ENCODE peak calls at places on chromosomes 6 and 20, in nine cellular contexts. S is AG08396, K is heart right ventricle, H is GM04503, M is upper lobe of right lung, Z is HEK293T, T is fibroblast of mammary gland, N is dorsolateral prefrontal cortex, I is T-helper 9 cell. D is an unnamed sample.

GRCh38 chr20:23021541-23021940 is 13.6 kb upstream of the SSTR4 start:
- DNase-seq in S (no peak), K (no peak), H (no peak), M (no peak), Z (no peak), T (no peak), N (no peak), I (no peak), D (no peak)

GRCh38 chr6:138618168-138618567 is 118.9 kb upstream of the NHSL1 start:
- DNase-seq in S (no peak), K (no peak), H (peak), M (no peak), Z (no peak), T (peak), N (no peak), I (no peak), D (no peak)

GRCh38 chr6:158860279-158860865 is 41.2 kb upstream of the EZR start:
- DNase-seq in S (no peak), K (no peak), H (no peak), M (no peak), Z (no peak), T (no peak), N (no peak), I (no peak), D (no peak)

GRCh38 chr6:19851273-19852089 is 14.3 kb downstream of the ID4 start:
- DNase-seq in S (peak), K (peak), H (no peak), M (no peak), Z (peak), T (peak), N (peak), I (no peak), D (peak)

GRCh38 chr6:159727717-159728440 is 573 bp downstream of the WTAP start:
- DNase-seq in S (peak), K (no peak), H (no peak), M (no peak), Z (peak), T (peak), N (no peak), I (no peak), D (no peak)

GRCh38 chr6:51574040-51574439 is 513.4 kb downstream of the PKHD1 start:
- DNase-seq in S (no peak), K (no peak), H (no peak), M (no peak), Z (no peak), T (no peak), N (no peak), I (no peak), D (no peak)

GRCh38 chr6:166056637-166057036 is 111.0 kb downstream of the TBXT start:
- DNase-seq in S (peak), K (peak), H (no peak), M (no peak), Z (no peak), T (peak), N (peak), I (no peak), D (no peak)

GRCh38 chr6:29751480-29751879 is 28.2 kb downstream of the HLA-F start:
- DNase-seq in S (no peak), K (no peak), H (no peak), M (no peak), Z (no peak), T (no peak), N (no peak), I (no peak), D (no peak)

GRCh38 chr6:25623874-25624273 is 28.1 kb upstream of the SCGN start:
- DNase-seq in S (no peak), K (no peak), H (no peak), M (no peak), Z (no peak), T (no peak), N (no peak), I (no peak), D (peak)

GRCh38 chr6:30935018-30935417 is 3.0 kb upstream of the SFTA2 start:
- DNase-seq in S (no peak), K (no peak), H (no peak), M (no peak), Z (no peak), T (no peak), N (no peak), I (no peak), D (no peak)

GRCh38 chr6:8539446-8539845 is 104.1 kb upstream of the SLC35B3 start:
- DNase-seq in S (peak), K (no peak), H (no peak), M (no peak), Z (no peak), T (peak), N (no peak), I (no peak), D (peak)

GRCh38 chr6:44727651-44728630 is 340.4 kb downstream of the CDC5L start:
- DNase-seq in S (no peak), K (no peak), H (no peak), M (no peak), Z (no peak), T (no peak), N (no peak), I (no peak), D (no peak)

GRCh38 chr6:137879301-137879700 is 12.2 kb downstream of the TNFAIP3 start:
- DNase-seq in S (no peak), K (no peak), H (no peak), M (no peak), Z (no peak), T (no peak), N (no peak), I (no peak), D (no peak)

GRCh38 chr6:42661540-42662153 is 60.8 kb downstream of the PRPH2 start:
- DNase-seq in S (peak), K (peak), H (peak), M (peak), Z (peak), T (peak), N (peak), I (peak), D (peak)

GRCh38 chr6:84728602-84729001 is 35.8 kb downstream of the TBX18 start:
- DNase-seq in S (no peak), K (no peak), H (no peak), M (no peak), Z (peak), T (peak), N (no peak), I (no peak), D (peak)

GRCh38 chr6:89530982-89531381 is 98.0 kb downstream of the ANKRD6 start:
- DNase-seq in S (no peak), K (peak), H (no peak), M (no peak), Z (no peak), T (no peak), N (no peak), I (no peak), D (no peak)

GRCh38 chr6:81487489-81487888 is 265.0 kb downstream of the TENT5A start:
- DNase-seq in S (peak), K (peak), H (no peak), M (no peak), Z (no peak), T (peak), N (peak), I (no peak), D (no peak)

GRCh38 chr20:16368645-16369292 is 204.5 kb downstream of the KIF16B start:
- DNase-seq in S (peak), K (no peak), H (no peak), M (no peak), Z (no peak), T (peak), N (no peak), I (no peak), D (no peak)

GRCh38 chr6:134077301-134077700 is 24.9 kb upstream of the SLC2A12 start:
- DNase-seq in S (no peak), K (no peak), H (no peak), M (no peak), Z (no peak), T (no peak), N (no peak), I (no peak), D (no peak)

GRCh38 chr6:158198461-158198860 is 30.3 kb downstream of the GTF2H5 start:
- DNase-seq in S (no peak), K (no peak), H (no peak), M (no peak), Z (no peak), T (no peak), N (no peak), I (no peak), D (no peak)

GRCh38 chr6:38495922-38496635 is 143.7 kb downstream of the BTBD9 start:
- DNase-seq in S (no peak), K (no peak), H (no peak), M (no peak), Z (no peak), T (no peak), N (no peak), I (no peak), D (no peak)

GRCh38 chr20:33862709-33863403 is 51.7 kb downstream of the CHMP4B start:
- DNase-seq in S (peak), K (peak), H (no peak), M (peak), Z (peak), T (peak), N (peak), I (peak), D (no peak)

GRCh38 chr6:84554069-84554468 is 210.3 kb downstream of the TBX18 start:
- DNase-seq in S (no peak), K (no peak), H (peak), M (no peak), Z (no peak), T (peak), N (no peak), I (no peak), D (no peak)

GRCh38 chr6:3965071-3965718 is 113.7 kb downstream of the FAM217A start:
- DNase-seq in S (no peak), K (no peak), H (peak), M (no peak), Z (no peak), T (peak), N (no peak), I (no peak), D (no peak)

GRCh38 chr6:15698474-15698873 is 35.6 kb upstream of the DTNBP1 start:
- DNase-seq in S (no peak), K (no peak), H (no peak), M (no peak), Z (no peak), T (no peak), N (no peak), I (no peak), D (no peak)

GRCh38 chr6:129766959-129767728 is 57.2 kb upstream of the ARHGAP18 start:
- DNase-seq in S (peak), K (no peak), H (no peak), M (peak), Z (peak), T (peak), N (peak), I (peak), D (peak)

GRCh38 chr6:7129360-7129759 is 21.6 kb downstream of the RREB1 start:
- DNase-seq in S (no peak), K (no peak), H (no peak), M (no peak), Z (no peak), T (no peak), N (no peak), I (no peak), D (no peak)

GRCh38 chr6:17869010-17869752 is 118.3 kb downstream of the KIF13A start:
- DNase-seq in S (no peak), K (no peak), H (peak), M (no peak), Z (no peak), T (peak), N (no peak), I (no peak), D (no peak)

GRCh38 chr20:37345339-37346231 is at the start of gene SRC:
- DNase-seq in S (peak), K (peak), H (no peak), M (peak), Z (peak), T (peak), N (peak), I (peak), D (peak)

GRCh38 chr20:1330075-1330830 is 1.3 kb upstream of the SDCBP2 start:
- DNase-seq in S (no peak), K (peak), H (no peak), M (no peak), Z (no peak), T (peak), N (no peak), I (no peak), D (no peak)

GRCh38 chr20:60892095-60892813 is 359.8 kb upstream of the CDH4 start:
- DNase-seq in S (no peak), K (no peak), H (no peak), M (no peak), Z (no peak), T (no peak), N (no peak), I (no peak), D (no peak)

GRCh38 chr6:118787746-118788419 is 106.1 kb upstream of the ASF1A start:
- DNase-seq in S (no peak), K (peak), H (no peak), M (no peak), Z (no peak), T (peak), N (no peak), I (no peak), D (no peak)

D was measured in NCI-H2081.